ENCODE peak calls at places on chromosome 14, in five cellular contexts. K, C, H, B and U are unnamed samples.

GRCh38 chr14:90514015-90514398 is 117.2 kb downstream of the CALM1 start:
- DNase-seq in H (no peak), B (no peak), C (no peak), K (no peak), U (no peak)

GRCh38 chr14:92108345-92109254 is 2.2 kb upstream of the ATXN3 start:
- DNase-seq in B (no peak), C (peak; percentile 87), H (peak; percentile 37), K (no peak), U (peak; percentile 29)

GRCh38 chr14:22474730-22475351 is 114.2 kb downstream of the DAD1 start:
- DNase-seq in B (no peak), C (no peak), K (peak; percentile 29), H (no peak), U (no peak)

GRCh38 chr14:37623552-37623951 is 28.1 kb downstream of the TTC6 start:
- DNase-seq in H (no peak), K (peak; percentile 44), C (no peak), B (peak; percentile 34), U (no peak)

GRCh38 chr14:42112108-42112507 is 505.4 kb downstream of the LRFN5 start:
- DNase-seq in H (no peak), C (no peak), B (peak; percentile 6), K (peak; percentile 49), U (no peak)

GRCh38 chr14:91219505-91220389 is 24.8 kb downstream of the GPR68 start:
- DNase-seq in B (no peak), C (no peak), H (no peak), K (no peak), U (no peak)

GRCh38 chr14:46788994-46789393 is 137.4 kb upstream of the RPL10L start:
- DNase-seq in B (no peak), C (no peak), H (no peak), K (no peak), U (no peak)

GRCh38 chr14:44699391-44699790 is 192.3 kb upstream of the FSCB start:
- DNase-seq in C (no peak), H (no peak), K (no peak), B (no peak), U (no peak)

GRCh38 chr14:88986146-88986841 is 161.8 kb downstream of the TTC8 start:
- DNase-seq in H (no peak), K (peak; percentile 87), C (no peak), B (peak; percentile 55), U (no peak)

GRCh38 chr14:100066984-100067383 is 1.8 kb downstream of the EVL start:
- DNase-seq in K (no peak), B (no peak), H (no peak), C (no peak), U (peak; percentile 62)

GRCh38 chr14:21192875-21193535 is 37.1 kb upstream of the OR5AU1 start:
- DNase-seq in H (no peak), B (no peak), K (peak; percentile 27), C (peak; percentile 44), U (no peak)

GRCh38 chr14:103118663-103119404 is 4.4 kb upstream of the TNFAIP2 start:
- DNase-seq in B (no peak), C (no peak), K (no peak), H (no peak), U (no peak)

GRCh38 chr14:53715390-53715730 is 241.3 kb downstream of the BMP4 start:
- DNase-seq in C (no peak), B (peak; percentile 64), H (no peak), K (peak; percentile 65), U (no peak)

GRCh38 chr14:67879026-67879425 is 59.4 kb downstream of the RAD51B start:
- DNase-seq in H (no peak), B (no peak), K (no peak), C (no peak), U (no peak)
- H3K9me3 ChIP-seq in H (no peaks in the 10 kb centered on the region), B (no peaks in the 10 kb centered on the region), K (no peaks in the 10 kb centered on the region), C (no peaks in the 10 kb centered on the region), U (no peaks in the 10 kb centered on the region)

GRCh38 chr14:40679256-40679655 is 927.4 kb upstream of the LRFN5 start:
- DNase-seq in H (no peak), B (no peak), K (no peak), C (no peak), U (no peak)
- H3K9me3 ChIP-seq in H (no peaks in the 10 kb centered on the region), B (no peaks in the 10 kb centered on the region), K (no peaks in the 10 kb centered on the region), C (no peaks in the 10 kb centered on the region), U (no peaks in the 10 kb centered on the region)

DNA sequence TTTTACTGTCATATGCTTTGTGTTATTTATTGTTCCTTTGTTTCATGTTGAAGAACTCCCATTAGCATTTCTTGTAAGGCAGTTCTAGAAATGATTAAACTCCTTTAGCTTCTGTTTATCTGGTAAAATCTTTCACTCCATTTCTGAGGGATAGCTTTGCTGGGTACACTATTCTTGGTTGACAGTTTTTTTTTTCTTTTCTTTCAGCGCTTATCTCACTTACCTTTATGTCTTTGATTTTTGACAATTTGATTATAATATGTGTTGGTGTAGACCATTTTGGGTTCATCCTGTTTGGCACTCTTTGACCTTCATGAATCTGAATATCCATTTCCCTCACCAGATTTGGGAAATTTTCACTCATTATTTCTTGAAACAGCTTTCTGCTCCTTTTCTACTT is 16.2 kb downstream of the FBXO33 start:
- DNase-seq in K (no peak), H (no peak), B (no peak), C (no peak), U (no peak)
- H3K9me3 ChIP-seq in K (no peaks in the 10 kb centered on the region), H (peaks cover 13% of the 10 kb centered on the region), B (peaks cover 25% of the 10 kb centered on the region), C (no peaks in the 10 kb centered on the region), U (peaks cover 33% of the 10 kb centered on the region)

DNA sequence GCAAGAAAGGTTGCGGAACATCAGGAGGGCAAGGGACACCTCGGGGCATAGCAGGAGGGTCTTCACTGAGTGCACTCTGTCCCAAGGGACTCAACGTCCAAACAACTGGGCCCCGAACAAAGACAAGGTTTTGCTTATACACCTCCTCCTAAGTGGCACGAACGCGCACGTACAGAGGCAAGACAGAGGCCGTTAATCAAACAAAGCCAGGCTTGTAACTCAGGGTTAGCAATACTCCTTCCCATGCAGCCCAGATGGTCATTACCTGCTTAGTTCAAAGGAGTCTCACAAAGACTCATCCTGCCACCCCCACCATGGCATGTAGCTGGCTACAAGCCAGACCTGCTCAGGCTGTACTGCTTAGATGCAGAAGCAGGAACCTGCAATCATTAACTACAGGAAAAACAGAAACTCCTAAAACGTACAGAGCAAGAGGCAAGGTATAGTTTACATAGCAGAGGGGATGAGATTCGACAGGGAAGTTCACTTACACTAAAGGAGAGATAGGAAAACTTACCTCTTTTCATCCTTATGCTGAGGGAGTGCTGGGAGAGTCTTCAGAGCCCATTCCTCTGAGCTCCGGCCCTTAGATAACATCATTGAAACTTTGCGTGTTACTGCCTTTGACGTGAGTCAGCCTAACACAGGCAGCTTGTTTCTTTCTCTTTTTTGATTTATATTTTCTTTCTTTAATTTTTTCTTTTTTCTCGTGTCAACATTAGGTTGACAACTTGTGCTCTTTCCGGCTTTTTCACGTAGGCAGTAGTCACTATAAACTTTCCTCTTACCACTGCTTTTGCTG is 1319.1 kb downstream of the TMEM121 start:
- DNase-seq in C (no peak), H (no peak), B (no peak), K (no peak), U (peak; percentile 77)
- H3K9me3 ChIP-seq in C (peaks cover 84% of the 10 kb centered on the region), H (peaks cover 24% of the 10 kb centered on the region), B (no peaks in the 10 kb centered on the region), K (peaks cover 12% of the 10 kb centered on the region), U (no peaks in the 10 kb centered on the region)

GRCh38 chr14:29668201-29668600 is 259.4 kb downstream of the PRKD1 start:
- DNase-seq in H (no peak), C (no peak), K (peak; percentile 14), B (no peak), U (no peak)

GRCh38 chr14:29671034-29671433 is 256.6 kb downstream of the PRKD1 start:
- DNase-seq in C (no peak), K (peak; percentile 82), B (peak; percentile 44), H (no peak), U (no peak)
- H3K9me3 ChIP-seq in C (no peaks in the 10 kb centered on the region), K (no peaks in the 10 kb centered on the region), B (no peaks in the 10 kb centered on the region), H (no peaks in the 10 kb centered on the region), U (no peaks in the 10 kb centered on the region)

DNA sequence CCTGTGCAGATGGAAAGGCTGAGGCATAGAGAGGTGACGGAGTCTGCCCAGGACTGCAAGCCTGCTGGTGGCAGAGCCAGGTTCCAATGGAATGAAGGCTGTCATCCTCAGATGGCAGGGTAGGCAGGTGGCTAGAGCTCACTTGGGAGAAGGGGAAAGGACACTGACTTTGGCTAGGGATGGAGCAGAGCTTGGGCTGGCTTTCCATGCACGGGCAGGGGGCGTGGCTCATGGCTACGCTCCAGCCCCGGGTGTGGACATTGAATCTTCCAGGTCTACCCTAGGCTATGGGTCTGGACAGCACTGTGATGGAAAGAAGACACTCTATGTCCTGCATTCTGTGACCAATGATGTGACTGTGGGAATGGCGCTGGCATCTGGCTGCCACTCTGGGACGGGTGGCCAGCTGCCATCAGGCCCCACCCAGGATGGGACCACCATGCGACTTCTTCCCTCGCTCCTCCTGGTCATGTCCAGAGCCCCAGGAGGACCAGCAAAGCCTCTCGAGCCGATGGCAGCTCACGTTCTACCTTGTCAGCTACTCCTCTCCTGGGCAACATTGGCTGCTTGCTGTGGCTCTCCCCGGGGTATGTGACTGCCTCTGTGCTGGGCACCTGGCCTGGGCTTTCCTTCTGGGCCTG is 398.7 kb downstream of the TMEM121 start:
- DNase-seq in H (no peak), K (no peak), B (no peak), C (no peak), U (no peak)
- H3K9me3 ChIP-seq in H (peaks cover 9% of the 10 kb centered on the region), K (peaks cover 11% of the 10 kb centered on the region), B (no peaks in the 10 kb centered on the region), C (peaks cover 98% of the 10 kb centered on the region), U (peaks cover 3% of the 10 kb centered on the region)

GRCh38 chr14:81169267-81169666 is 51.5 kb downstream of the GTF2A1 start:
- DNase-seq in K (no peak), C (no peak), H (no peak), B (no peak), U (no peak)
- H3K9me3 ChIP-seq in K (no peaks in the 10 kb centered on the region), C (no peaks in the 10 kb centered on the region), H (no peaks in the 10 kb centered on the region), B (no peaks in the 10 kb centered on the region), U (no peaks in the 10 kb centered on the region)

GRCh38 chr14:101380512-101380911 is 180.8 kb upstream of the DIO3 start:
- DNase-seq in K (no peak), C (no peak), H (no peak), B (no peak), U (no peak)
- H3K9me3 ChIP-seq in K (peaks cover 3% of the 10 kb centered on the region), C (no peaks in the 10 kb centered on the region), H (peaks cover 8% of the 10 kb centered on the region), B (peaks cover 59% of the 10 kb centered on the region), U (peaks cover 17% of the 10 kb centered on the region)

DNA sequence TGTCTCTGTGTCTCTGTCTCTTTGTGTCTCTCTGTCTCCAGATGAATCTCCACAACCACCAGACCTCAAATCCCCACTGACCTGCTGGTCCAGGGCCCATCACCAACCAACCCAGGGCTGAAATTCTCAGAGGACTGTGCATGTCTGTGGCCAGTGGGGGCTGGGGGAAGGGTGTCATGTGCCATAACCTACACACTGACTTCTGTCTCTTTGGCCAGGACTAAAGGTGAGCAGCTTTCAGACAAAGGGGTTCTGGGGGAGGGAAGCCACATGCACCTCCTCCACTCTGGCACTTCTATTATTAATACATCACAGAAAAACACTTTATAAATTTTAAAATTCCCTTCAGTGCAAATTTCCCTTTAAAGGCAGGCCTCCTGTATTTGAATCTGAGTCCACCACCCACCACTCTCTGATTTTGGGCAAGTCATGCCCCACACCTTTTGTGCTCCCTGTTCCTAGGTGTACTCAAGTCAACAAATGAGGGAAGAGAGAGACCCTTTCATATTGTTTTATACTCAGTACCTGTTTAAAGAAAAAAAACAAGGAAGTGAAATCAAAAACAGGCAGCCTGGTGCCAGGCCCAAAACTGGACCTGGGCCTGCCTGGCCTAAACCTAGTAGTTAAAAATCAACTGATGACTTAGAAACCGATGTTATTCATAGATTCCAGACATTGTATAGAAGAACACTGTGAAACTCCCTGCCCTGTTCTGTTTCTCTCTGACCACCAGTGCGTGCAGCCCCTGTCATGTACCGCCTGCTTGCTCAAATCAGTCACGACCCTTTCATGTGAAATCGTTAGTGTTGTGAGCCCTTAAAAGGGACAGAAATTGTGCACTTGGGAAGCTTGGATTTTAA is 80.2 kb downstream of the TUNAR start:
- DNase-seq in C (no peak), K (no peak), B (no peak), H (no peak), U (no peak)
- H3K9me3 ChIP-seq in C (no peaks in the 10 kb centered on the region), K (no peaks in the 10 kb centered on the region), B (no peaks in the 10 kb centered on the region), H (no peaks in the 10 kb centered on the region), U (no peaks in the 10 kb centered on the region)